ENCODE peak calls at places on chromosomes 3 and 15, in five cellular contexts. F, H, Q, B and E are unnamed samples.

GRCh38 chr3:52119056-52119455 is 35.2 kb downstream of the POC1A start:
- DNase-seq in B (peak), H (no peak), F (peak), Q (no peak), E (no peak)

GRCh38 chr3:14289590-14290453 is 111.2 kb downstream of the LSM3 start:
- DNase-seq in Q (no peak), B (no peak), H (peak), F (peak), E (peak)

GRCh38 chr15:88246081-88246480 is 10.5 kb downstream of the NTRK3 start:
- DNase-seq in F (no peak), B (no peak), H (no peak), Q (no peak), E (no peak)

GRCh38 chr3:38235466-38235865 is 30.1 kb upstream of the SLC22A13 start:
- DNase-seq in Q (no peak), H (peak), B (no peak), F (no peak), E (no peak)

GRCh38 chr3:178709047-178709446 is 172.8 kb downstream of the KCNMB2 start:
- DNase-seq in F (no peak), B (peak), H (no peak), Q (no peak), E (peak)

GRCh38 chr3:114409291-114409690 is 115.5 kb downstream of the TIGIT start:
- DNase-seq in Q (no peak), H (peak), B (no peak), F (no peak), E (no peak)

GRCh38 chr3:178083906-178084823 is 452.1 kb upstream of the KCNMB2 start:
- DNase-seq in F (peak), H (no peak), B (peak), Q (peak), E (peak)

GRCh38 chr3:161420746-161421145 is 49.4 kb upstream of the SPTSSB start:
- DNase-seq in Q (no peak), B (peak), H (no peak), F (no peak), E (peak)

GRCh38 chr15:68658151-68658550 is 79.4 kb downstream of the CORO2B start:
- DNase-seq in H (no peak), B (no peak), Q (no peak), F (no peak), E (no peak)

GRCh38 chr3:123371859-123372767 is 76.8 kb downstream of the ADCY5 start:
- DNase-seq in B (no peak), H (no peak), Q (no peak), F (no peak), E (no peak)

GRCh38 chr3:53803124-53803815 is 42.9 kb downstream of the CHDH start:
- DNase-seq in Q (no peak), H (no peak), F (no peak), B (peak), E (no peak)

GRCh38 chr3:170244566-170244965 is 22.3 kb downstream of the PRKCI start:
- DNase-seq in H (no peak), Q (no peak), F (no peak), B (no peak), E (no peak)

GRCh38 chr15:67358812-67359211 is 104.2 kb downstream of the IQCH start:
- DNase-seq in B (peak), F (no peak), Q (no peak), H (no peak), E (no peak)

GRCh38 chr3:30347679-30348216 is 258.7 kb upstream of the TGFBR2 start:
- DNase-seq in H (peak), Q (no peak), B (no peak), F (peak), E (no peak)

GRCh38 chr3:10766049-10766705 is 49.9 kb upstream of the SLC6A11 start:
- DNase-seq in F (no peak), H (no peak), Q (no peak), B (no peak), E (no peak)

GRCh38 chr15:31349233-31350141 is 22.9 kb downstream of the KLF13 start:
- DNase-seq in F (no peak), Q (no peak), H (no peak), B (no peak), E (no peak)

GRCh38 chr3:66618066-66618465 is 117.2 kb upstream of the LRIG1 start:
- DNase-seq in F (no peak), B (no peak), Q (no peak), H (no peak), E (no peak)

GRCh38 chr15:74173545-74174215 is at the start of gene ISLR:
- DNase-seq in B (peak), Q (no peak), F (peak), H (peak), E (peak)

GRCh38 chr15:98077186-98077585 is 116.7 kb downstream of the ARRDC4 start:
- DNase-seq in F (no peak), H (peak), B (no peak), Q (no peak), E (peak)

GRCh38 chr15:49134683-49135341 is 20.6 kb downstream of the COPS2 start:
- DNase-seq in F (peak), B (no peak), H (no peak), Q (no peak), E (no peak)

GRCh38 chr3:37745079-37745478 is 116.6 kb upstream of the CTDSPL start:
- DNase-seq in Q (no peak), F (no peak), H (no peak), B (no peak), E (no peak)

GRCh38 chr3:176041812-176042211 is 1155.5 kb downstream of the TBL1XR1 start:
- DNase-seq in F (no peak), B (no peak), Q (no peak), H (peak), E (no peak)

GRCh38 chr15:34442891-34443290 is 5.3 kb upstream of the GOLGA8A start:
- DNase-seq in B (no peak), Q (no peak), F (no peak), H (no peak), E (no peak)

GRCh38 chr3:187811580-187812250 is 66.4 kb upstream of the BCL6 start:
- DNase-seq in Q (no peak), B (no peak), H (peak), F (peak), E (peak)

GRCh38 chr3:158313344-158313927 is 203.5 kb downstream of the RSRC1 start:
- DNase-seq in Q (peak), H (peak), B (peak), F (peak), E (peak)

GRCh38 chr15:74988007-74988800 is 7.2 kb upstream of the SCAMP5 start:
- DNase-seq in H (peak), B (peak), Q (peak), F (peak), E (peak)

GRCh38 chr3:57559526-57559925 is 3.5 kb downstream of the PDE12 start:
- DNase-seq in F (peak), Q (no peak), H (peak), B (no peak), E (no peak)

GRCh38 chr15:80404057-80404718 is at the start of gene ARNT2:
- DNase-seq in B (peak), F (no peak), Q (no peak), H (peak), E (peak)

GRCh38 chr15:40793216-40793989 is 13.5 kb upstream of the ZFYVE19 start:
- DNase-seq in H (peak), B (no peak), Q (peak), F (peak), E (peak)

GRCh38 chr3:189455009-189455408 is 176.2 kb upstream of the TP63 start:
- DNase-seq in Q (no peak), F (no peak), H (no peak), B (no peak), E (no peak)

GRCh38 chr3:69738291-69738690 is 973 bp upstream of the MITF start:
- DNase-seq in Q (no peak), B (no peak), F (peak), H (peak), E (no peak)

GRCh38 chr15:59306520-59307163 is 66.0 kb downstream of the MYO1E start:
- DNase-seq in F (peak), H (peak), Q (no peak), B (no peak), E (no peak)

GRCh38 chr3:157447026-157447694 is 10.5 kb downstream of the PTX3 start:
- DNase-seq in B (peak), Q (peak), F (peak), H (peak), E (peak)

GRCh38 chr3:55449527-55449926 is 37.6 kb downstream of the WNT5A start:
- DNase-seq in Q (no peak), H (no peak), B (no peak), F (no peak), E (no peak)

GRCh38 chr3:134666466-134666865 is 15.6 kb upstream of the KY start:
- DNase-seq in F (no peak), H (peak), B (no peak), Q (no peak), E (no peak)

GRCh38 chr3:38152660-38153059 is 12.7 kb upstream of the OXSR1 start:
- DNase-seq in B (no peak), Q (no peak), F (no peak), H (peak), E (no peak)

GRCh38 chr3:139537325-139537724 is 2.2 kb downstream of the RBP1 start:
- DNase-seq in B (no peak), H (peak), Q (peak), F (no peak), E (peak)

GRCh38 chr3:21750831-21751391 is at the start of gene ZNF385D:
- DNase-seq in H (peak), F (peak), Q (no peak), B (peak), E (peak)

GRCh38 chr3:109685084-109686079 is 348.0 kb upstream of the DPPA4 start:
- DNase-seq in Q (peak), F (peak), B (no peak), H (peak), E (peak)

GRCh38 chr3:183254816-183255730 is 2.0 kb downstream of the B3GNT5 start:
- DNase-seq in B (no peak), H (no peak), F (peak), Q (no peak), E (peak)
- TF ChIP-seq EZH2 in B (no peak), H (no peak), F (peak), Q (no peak), E (no peak)

DNA sequence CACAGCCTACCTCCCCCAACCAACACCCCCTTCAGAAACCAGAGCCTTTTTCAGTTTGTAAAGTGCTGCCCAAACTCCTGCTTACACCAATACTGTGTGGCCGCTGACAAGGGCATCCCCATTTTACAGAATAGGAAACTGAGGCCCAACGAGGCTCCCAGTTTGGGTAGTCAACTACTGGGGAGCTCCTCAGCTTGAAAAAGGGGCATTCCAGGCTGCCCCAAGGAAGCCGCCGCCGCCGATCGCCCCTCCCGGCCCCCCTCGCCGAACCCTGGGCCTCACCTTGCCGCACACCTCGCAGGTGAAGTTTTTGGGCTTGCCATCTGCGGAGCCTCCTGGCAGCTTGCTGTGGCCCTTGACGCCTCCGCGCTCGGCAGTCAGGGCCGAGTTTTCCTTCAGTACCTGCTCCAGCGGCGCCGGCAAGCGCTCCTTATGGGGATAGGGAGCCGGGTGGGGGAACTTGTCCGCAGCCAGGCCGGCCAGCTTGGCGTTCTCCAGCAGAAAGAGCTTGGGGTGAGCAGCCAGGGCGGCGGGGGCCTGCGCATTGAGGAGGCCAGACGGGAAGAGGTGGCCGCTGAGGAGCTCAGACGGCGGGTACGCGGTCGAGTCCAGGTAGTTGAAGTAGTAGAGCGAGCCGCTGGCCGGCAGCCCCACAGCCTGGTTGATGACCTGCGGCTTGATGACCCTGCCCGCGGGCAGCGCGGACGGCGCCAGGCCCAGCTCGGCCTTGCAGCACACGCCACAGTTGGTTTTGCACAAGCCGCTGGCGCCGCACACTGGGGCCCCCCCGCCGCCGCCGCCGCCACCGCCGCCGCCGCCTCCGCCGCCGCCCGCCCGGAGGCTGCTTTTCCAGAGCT is 1.4 kb downstream of the FEZF2 start:
- DNase-seq in H (no peak), B (peak), Q (no peak), F (no peak), E (no peak)
- TF ChIP-seq EZH2 in H (no peak), B (peak), Q (no peak), F (peak), E (peak)

GRCh38 chr3:111859974-111860859 is 1.2 kb downstream of the PHLDB2 start:
- DNase-seq in Q (peak), H (peak), B (peak), F (peak), E (peak)
- TF ChIP-seq EZH2 in Q (no peak), H (no peak), B (no peak), F (no peak), E (no peak)

GRCh38 chr3:124997303-124998246 is 58.2 kb downstream of the HEG1 start:
- DNase-seq in Q (no peak), B (no peak), H (no peak), F (no peak), E (no peak)

GRCh38 chr3:124998247-124998630 is 57.6 kb downstream of the HEG1 start:
- DNase-seq in Q (no peak), H (no peak), F (no peak), B (no peak), E (no peak)

GRCh38 chr3:124992041-124992440 is 57.5 kb upstream of the MUC13 start:
- DNase-seq in F (no peak), H (no peak), B (no peak), Q (no peak), E (peak)

GRCh38 chr3:124993462-124993861 is 58.9 kb upstream of the MUC13 start:
- DNase-seq in H (peak), Q (no peak), F (peak), B (no peak), E (no peak)

GRCh38 chr3:124995460-124995994 is 60.3 kb downstream of the HEG1 start:
- DNase-seq in H (peak), B (peak), F (peak), Q (peak), E (peak)
- TF ChIP-seq EZH2 in H (no peak), B (no peak), F (no peak), Q (no peak), E (no peak)